ENCODE peak calls at places on chromosomes 12 and 14, in six cellular contexts. A is stomach, N is GM23338, K is K562, D is transverse colon, L is upper lobe of left lung. M is an unnamed sample.
A peak's percentile ranks its signal among the peaks of the same experiment; 100 is the strongest.

GRCh38 chr12:12938541-12938940 is 13.4 kb downstream of the GPRC5D start:
- DNase-seq in N (no peak), D (no peak), L (no peak), K (no peak), A (no peak), M (no peak)

GRCh38 chr14:55749201-55749812 is 169.3 kb downstream of the KTN1 start:
- DNase-seq in N (no peak), K (no peak), A (no peak), D (no peak), L (no peak), M (no peak)

GRCh38 chr14:89807905-89808304 is 146.6 kb downstream of the EFCAB11 start:
- DNase-seq in L (no peak), A (no peak), N (peak; percentile 73), K (no peak), D (no peak), M (no peak)

GRCh38 chr12:49923035-49923644 is 19.4 kb upstream of the FAIM2 start:
- DNase-seq in A (no peak), L (no peak), D (no peak), N (no peak), K (no peak), M (no peak)

GRCh38 chr14:58638231-58639205 is 756 bp downstream of the DACT1 start:
- DNase-seq in A (no peak), K (no peak), D (peak; percentile 15), L (peak; percentile 89), N (peak; percentile 59), M (peak; percentile 66)

GRCh38 chr12:94621662-94622359 is 28.5 kb downstream of the TMCC3 start:
- DNase-seq in L (no peak), D (peak; percentile 32), N (no peak), K (no peak), A (no peak), M (no peak)

GRCh38 chr14:89237923-89238529 is 179.0 kb downstream of the FOXN3 start:
- DNase-seq in K (no peak), D (no peak), N (peak; percentile 85), A (no peak), L (no peak), M (no peak)

GRCh38 chr14:94269156-94269555 is 23.9 kb downstream of the SERPINA10 start:
- DNase-seq in K (no peak), L (no peak), A (no peak), N (no peak), D (no peak), M (no peak)

GRCh38 chr14:54593860-54594259 is 26.9 kb downstream of the SAMD4A start:
- DNase-seq in A (no peak), K (no peak), N (no peak), L (no peak), D (no peak), M (no peak)

GRCh38 chr14:20415723-20416622 is 2.7 kb upstream of the TEP1 start:
- DNase-seq in K (peak; percentile 43), D (peak; percentile 59), N (peak; percentile 84), L (no peak), A (no peak), M (no peak)

GRCh38 chr12:106108187-106108816 is 30.5 kb downstream of the NUAK1 start:
- DNase-seq in D (peak; percentile 68), K (no peak), N (peak; percentile 91), L (no peak), A (no peak), M (peak; percentile 4)

GRCh38 chr14:97719931-97720330 is 922.7 kb downstream of the VRK1 start:
- DNase-seq in D (no peak), N (no peak), K (no peak), L (no peak), A (no peak), M (no peak)

GRCh38 chr14:91843437-91843836 is 23.9 kb downstream of the TC2N start:
- DNase-seq in D (no peak), N (no peak), L (no peak), K (no peak), A (no peak), M (no peak)

GRCh38 chr14:81222694-81223093 is 1.9 kb upstream of the GTF2A1 start:
- DNase-seq in N (no peak), K (no peak), A (no peak), L (no peak), D (no peak), M (no peak)

GRCh38 chr12:106841471-106842302 is 67.2 kb downstream of the RIC8B start:
- DNase-seq in L (no peak), K (peak; percentile 57), A (no peak), N (peak; percentile 59), D (peak; percentile 29), M (no peak)

GRCh38 chr12:66361703-66362102 is 59.4 kb downstream of the HELB start:
- DNase-seq in N (no peak), A (no peak), L (no peak), D (no peak), K (no peak), M (no peak)

GRCh38 chr12:120457133-120457532 is 10.9 kb downstream of the GATC start:
- DNase-seq in K (peak; percentile 39), N (peak; percentile 82), L (no peak), A (no peak), D (no peak), M (no peak)

GRCh38 chr12:50569876-50570275 is 65.1 kb downstream of the DIP2B start:
- DNase-seq in D (no peak), A (no peak), L (no peak), K (no peak), N (no peak), M (no peak)

GRCh38 chr14:90819734-90820393 is 3.6 kb upstream of the TTC7B start:
- DNase-seq in L (no peak), K (no peak), N (no peak), A (peak; percentile 47), D (no peak), M (no peak)

GRCh38 chr14:79587194-79587593 is 624.1 kb downstream of the DIO2 start:
- DNase-seq in D (no peak), L (no peak), A (no peak), N (no peak), K (no peak), M (no peak)

GRCh38 chr12:15700595-15700994 is 88.6 kb downstream of the EPS8 start:
- DNase-seq in N (no peak), D (no peak), L (no peak), A (no peak), K (no peak), M (no peak)

GRCh38 chr14:77910506-77910905 is 110.6 kb downstream of the ADCK1 start:
- DNase-seq in A (peak; percentile 61), L (no peak), K (no peak), D (no peak), N (no peak), M (peak; percentile 40)

GRCh38 chr14:52286659-52287649 is 19.5 kb downstream of the PTGDR start:
- DNase-seq in L (no peak), N (no peak), K (no peak), D (no peak), A (no peak), M (no peak)

GRCh38 chr14:99137913-99138571 is 134.0 kb downstream of the BCL11B start:
- DNase-seq in N (peak; percentile 58), K (peak; percentile 35), L (no peak), A (peak; percentile 13), D (no peak), M (peak; percentile 47)

GRCh38 chr12:56346663-56347062 is 8.0 kb downstream of the IL23A start:
- DNase-seq in N (peak; percentile 64), D (no peak), A (no peak), K (no peak), L (peak; percentile 14), M (no peak)

GRCh38 chr12:52741378-52742195 is 35.6 kb downstream of the KRT76 start:
- DNase-seq in K (peak; percentile 61), L (no peak), N (peak; percentile 89), A (peak; percentile 47), D (peak; percentile 47), M (no peak)

GRCh38 chr12:57810450-57810849 is 8.1 kb downstream of the AVIL start:
- DNase-seq in D (no peak), K (peak; percentile 32), L (no peak), A (no peak), N (no peak), M (no peak)

GRCh38 chr12:7129647-7130536 is at the start of gene CLSTN3:
- DNase-seq in N (peak; percentile 93), K (peak; percentile 100), L (peak; percentile 95), D (peak; percentile 76), A (peak; percentile 72), M (peak; percentile 91)

GRCh38 chr12:7128681-7129593 is at the start of gene RBP5:
- DNase-seq in K (peak; percentile 66), N (peak; percentile 40), A (no peak), D (no peak), L (no peak), M (no peak)

GRCh38 chr12:7125632-7126227 is 3.0 kb downstream of the RBP5 start:
- DNase-seq in L (no peak), A (no peak), N (no peak), D (no peak), K (no peak), M (no peak)

GRCh38 chr12:7130537-7130790 is 293 bp downstream of the CLSTN3 start:
- DNase-seq in L (peak; percentile 83), K (no peak), D (no peak), N (peak; percentile 43), A (no peak), M (no peak)

GRCh38 chr12:7127916-7128626 is 618 bp downstream of the RBP5 start:
- DNase-seq in K (no peak), D (no peak), L (no peak), A (no peak), N (no peak), M (peak; percentile 21)
- H3K4me1 ChIP-seq in K (peaks cover 52% of the 10 kb centered on the region), D (peaks cover 11% of the 10 kb centered on the region), L (peaks cover 23% of the 10 kb centered on the region), A (peaks cover 30% of the 10 kb centered on the region), N (peaks cover 16% of the 10 kb centered on the region), M (peaks cover 21% of the 10 kb centered on the region)

GRCh38 chr12:122893208-122894151 is 2.4 kb downstream of the VPS37B start:
- DNase-seq in D (no peak), L (no peak), A (peak; percentile 65), N (no peak), K (no peak), M (no peak)
- TF ChIP-seq POLR2AphosphoS5 in D (peak; percentile 71), L (peak; percentile 41), A (peak; percentile 37), N (no peak), K (no peak), M (no peak)

GRCh38 chr14:25677111-25677510 is 627.2 kb upstream of the STXBP6 start:
- DNase-seq in A (no peak), L (no peak), K (no peak), D (no peak), N (no peak), M (no peak)
- TF ChIP-seq CTCF in A (no peak), L (no peak), K (no peak), D (no peak), N (no peak), M (no peak)

GRCh38 chr14:101563654-101564443 is 2.6 kb downstream of the DIO3 start:
- DNase-seq in L (peak; percentile 63), D (no peak), K (no peak), A (no peak), N (peak; percentile 67), M (no peak)

GRCh38 chr14:101571004-101571403 is 9.7 kb downstream of the DIO3 start:
- DNase-seq in A (no peak), L (no peak), D (no peak), N (no peak), K (no peak), M (no peak)

GRCh38 chr14:101564444-101564776 is 3.1 kb downstream of the DIO3 start:
- DNase-seq in N (no peak), A (no peak), D (no peak), L (no peak), K (no peak), M (no peak)

GRCh38 chr14:101564819-101565698 is 3.8 kb downstream of the DIO3 start:
- DNase-seq in D (no peak), L (peak; percentile 82), N (peak; percentile 73), K (no peak), A (no peak), M (no peak)

GRCh38 chr14:101567252-101567651 is 6.0 kb downstream of the DIO3 start:
- DNase-seq in L (no peak), K (no peak), D (no peak), A (no peak), N (no peak), M (no peak)
- H3K4me1 ChIP-seq in L (peaks cover 6% of the 10 kb centered on the region), K (no peaks in the 10 kb centered on the region), D (peaks cover 4% of the 10 kb centered on the region), A (peaks cover 27% of the 10 kb centered on the region), N (peaks cover 9% of the 10 kb centered on the region), M (no peaks in the 10 kb centered on the region)